ENCODE peak calls at places on chromosomes 5 and 9, in six cellular contexts. T is SHP77 treated with DMSO at 0.1 percent for 48 hours; W is choroid plexus epithelial cell; B is GM12865; Y is neural crest cell; X is stimulated activated CD4-positive, alpha-beta T cell treated with anti-CD3 and anti-CD28 coated beads, Interleukin-2, amount 100 ng/mL, for 48 hours. S is an unnamed sample.
A peak's percentile ranks its signal among the peaks of the same experiment; 100 is the strongest.

GRCh38 chr9:92949266-92949982 is 2.1 kb downstream of the FGD3 start:
- DNase-seq in T (no peak), W (no peak), B (no peak), Y (no peak), X (no peak), S (no peak)

GRCh38 chr9:3520564-3520963 is 5.2 kb downstream of the RFX3 start:
- DNase-seq in T (no peak), W (no peak), B (no peak), Y (no peak), X (no peak), S (no peak)

GRCh38 chr9:75709698-75710097 is 180.8 kb upstream of the PCSK5 start:
- DNase-seq in T (no peak), W (no peak), B (no peak), Y (no peak), X (no peak), S (no peak)

GRCh38 chr9:129612123-129612522 is 8.8 kb downstream of the C9orf50 start:
- DNase-seq in T (no peak), W (no peak), B (no peak), Y (no peak), X (no peak), S (no peak)

GRCh38 chr5:39190311-39191102 is 28.9 kb downstream of the FYB1 start:
- DNase-seq in T (no peak), W (no peak), B (no peak), Y (no peak), X (no peak), S (no peak)

GRCh38 chr5:105885266-105885665 is 1785.5 kb downstream of the EFNA5 start:
- DNase-seq in T (no peak), W (peak; percentile 37), B (no peak), Y (no peak), X (no peak), S (no peak)

GRCh38 chr9:134550584-134550983 is 91.0 kb upstream of the COL5A1 start:
- DNase-seq in T (no peak), W (no peak), B (no peak), Y (no peak), X (no peak), S (no peak)

GRCh38 chr9:107295995-107296394 is 12.9 kb downstream of the RAD23B start:
- DNase-seq in T (no peak), W (no peak), B (no peak), Y (no peak), X (no peak), S (no peak)

GRCh38 chr5:20575515-20575914 is 587.5 kb upstream of the CDH18 start:
- DNase-seq in T (no peak), W (no peak), B (no peak), Y (no peak), X (no peak), S (no peak)

GRCh38 chr5:138662599-138662998 is 87.4 kb upstream of the HSPA9 start:
- DNase-seq in T (no peak), W (no peak), B (no peak), Y (no peak), X (no peak), S (no peak)

GRCh38 chr5:94983861-94984535 is 300.9 kb downstream of the MCTP1 start:
- DNase-seq in T (no peak), W (peak; percentile 86), B (no peak), Y (no peak), X (no peak), S (peak; percentile 77)

GRCh38 chr9:133762488-133763271 is 24.5 kb upstream of the SARDH start:
- DNase-seq in T (no peak), W (no peak), B (no peak), Y (no peak), X (no peak), S (no peak)

GRCh38 chr5:57207681-57208080 is 33.8 kb downstream of the GPBP1 start:
- DNase-seq in T (no peak), W (no peak), B (no peak), Y (no peak), X (no peak), S (no peak)

GRCh38 chr9:3118081-3118480 is 274.2 kb upstream of the PUM3 start:
- DNase-seq in T (no peak), W (no peak), B (no peak), Y (no peak), X (no peak), S (no peak)

GRCh38 chr5:135211791-135212190 is 177.8 kb upstream of the PITX1 start:
- DNase-seq in T (no peak), W (no peak), B (no peak), Y (no peak), X (no peak), S (no peak)

GRCh38 chr5:56481998-56482698 is 249.0 kb upstream of the ANKRD55 start:
- DNase-seq in T (no peak), W (peak; percentile 27), B (no peak), Y (no peak), X (no peak), S (no peak)

GRCh38 chr9:91898451-91899433 is 51.3 kb downstream of the ROR2 start:
- DNase-seq in T (peak; percentile 95), W (peak; percentile 93), B (no peak), Y (no peak), X (no peak), S (no peak)

GRCh38 chr9:93576296-93577044 is at the start of gene PHF2:
- DNase-seq in T (no peak), W (no peak), B (peak; percentile 49), Y (no peak), X (peak; percentile 20), S (peak; percentile 75)

GRCh38 chr9:127341152-127341551 is 55.8 kb upstream of the SLC2A8 start:
- DNase-seq in T (no peak), W (no peak), B (no peak), Y (no peak), X (no peak), S (no peak)

GRCh38 chr5:140327589-140327988 is 18.8 kb downstream of the HBEGF start:
- DNase-seq in T (no peak), W (peak; percentile 72), B (no peak), Y (no peak), X (no peak), S (peak; percentile 81)

GRCh38 chr5:73967347-73967746 is 341.4 kb downstream of the ARHGEF28 start:
- DNase-seq in T (no peak), W (peak; percentile 62), B (no peak), Y (no peak), X (no peak), S (no peak)